ENCODE peak calls at places on chromosomes 1 and 21, in eight cellular contexts. One of them, this sample, is unnamed.

GRCh38 chr1:150165622-150166612 is 16.2 kb downstream of the PLEKHO1 start:
- DNase-seq in GM04504: no peak
- DNase-seq in SIG-M5: no peak
- DNase-seq in pancreas: no peak
- DNase-seq in sigmoid colon: no peak
- DNase-seq in adipocyte: peak; percentile 69
- DNase-seq in aorta: no peak
- DNase-seq in anterior cingulate cortex: peak; percentile 24
- DNase-seq in this sample: no peak

GRCh38 chr21:45297329-45297728 is 9.6 kb upstream of the POFUT2 start:
- DNase-seq in GM04504: no peak
- DNase-seq in aorta: no peak
- DNase-seq in sigmoid colon: peak; percentile 40
- DNase-seq in adipocyte: no peak
- DNase-seq in SIG-M5: no peak
- DNase-seq in pancreas: no peak
- DNase-seq in anterior cingulate cortex: no peak
- DNase-seq in this sample: no peak

GRCh38 chr1:193070942-193071341 is 11.5 kb downstream of the RO60 start:
- DNase-seq in anterior cingulate cortex: no peak
- DNase-seq in pancreas: no peak
- DNase-seq in adipocyte: no peak
- DNase-seq in sigmoid colon: no peak
- DNase-seq in SIG-M5: no peak
- DNase-seq in aorta: no peak
- DNase-seq in GM04504: no peak
- DNase-seq in this sample: no peak

GRCh38 chr1:170562644-170563338 is 30.8 kb downstream of the GORAB start:
- DNase-seq in sigmoid colon: peak; percentile 79
- DNase-seq in GM04504: peak; percentile 73
- DNase-seq in pancreas: peak; percentile 18
- DNase-seq in SIG-M5: no peak
- DNase-seq in anterior cingulate cortex: no peak
- DNase-seq in aorta: peak; percentile 75
- DNase-seq in adipocyte: peak; percentile 93
- DNase-seq in this sample: no peak

GRCh38 chr1:213385806-213386324 is 334.8 kb downstream of the RPS6KC1 start:
- DNase-seq in anterior cingulate cortex: no peak
- DNase-seq in adipocyte: no peak
- DNase-seq in GM04504: no peak
- DNase-seq in sigmoid colon: no peak
- DNase-seq in SIG-M5: no peak
- DNase-seq in pancreas: no peak
- DNase-seq in aorta: no peak
- DNase-seq in this sample: no peak

GRCh38 chr1:184270556-184270955 is 116.3 kb upstream of the C1orf21 start:
- DNase-seq in aorta: no peak
- DNase-seq in sigmoid colon: no peak
- DNase-seq in anterior cingulate cortex: no peak
- DNase-seq in GM04504: no peak
- DNase-seq in adipocyte: peak; percentile 28
- DNase-seq in pancreas: no peak
- DNase-seq in SIG-M5: no peak
- DNase-seq in this sample: no peak

GRCh38 chr1:20695503-20695902 is 22.3 kb downstream of the KIF17 start:
- DNase-seq in SIG-M5: no peak
- DNase-seq in adipocyte: no peak
- DNase-seq in aorta: no peak
- DNase-seq in pancreas: no peak
- DNase-seq in sigmoid colon: no peak
- DNase-seq in anterior cingulate cortex: no peak
- DNase-seq in GM04504: no peak
- DNase-seq in this sample: no peak

GRCh38 chr1:1858382-1859086 is 32.4 kb downstream of the GNB1 start:
- DNase-seq in sigmoid colon: peak; percentile 88
- DNase-seq in aorta: peak; percentile 87
- DNase-seq in pancreas: peak; percentile 57
- DNase-seq in anterior cingulate cortex: peak; percentile 38
- DNase-seq in SIG-M5: no peak
- DNase-seq in GM04504: peak; percentile 87
- DNase-seq in adipocyte: peak; percentile 93
- DNase-seq in this sample: no peak

GRCh38 chr1:207049974-207050391 is 1.0 kb downstream of the YOD1 start:
- DNase-seq in sigmoid colon: no peak
- DNase-seq in anterior cingulate cortex: peak; percentile 24
- DNase-seq in GM04504: no peak
- DNase-seq in aorta: no peak
- DNase-seq in pancreas: peak; percentile 24
- DNase-seq in adipocyte: peak; percentile 88
- DNase-seq in SIG-M5: no peak
- DNase-seq in this sample: no peak

GRCh38 chr1:234692961-234693360 is 83.0 kb upstream of the IRF2BP2 start:
- DNase-seq in aorta: no peak
- DNase-seq in pancreas: no peak
- DNase-seq in adipocyte: no peak
- DNase-seq in anterior cingulate cortex: peak; percentile 34
- DNase-seq in sigmoid colon: no peak
- DNase-seq in GM04504: no peak
- DNase-seq in SIG-M5: no peak
- DNase-seq in this sample: no peak

GRCh38 chr1:104172243-104172681 is 422.6 kb downstream of the AMY1C start:
- DNase-seq in pancreas: no peak
- DNase-seq in anterior cingulate cortex: no peak
- DNase-seq in GM04504: no peak
- DNase-seq in sigmoid colon: no peak
- DNase-seq in aorta: no peak
- DNase-seq in adipocyte: no peak
- DNase-seq in SIG-M5: no peak
- DNase-seq in this sample: no peak

GRCh38 chr1:203152158-203153034 is 23.2 kb downstream of the MYBPH start:
- DNase-seq in anterior cingulate cortex: no peak
- DNase-seq in pancreas: no peak
- DNase-seq in sigmoid colon: no peak
- DNase-seq in SIG-M5: no peak
- DNase-seq in aorta: no peak
- DNase-seq in GM04504: no peak
- DNase-seq in adipocyte: peak; percentile 29
- DNase-seq in this sample: no peak

GRCh38 chr1:224623310-224623714 is 7.2 kb downstream of the CNIH3 start:
- DNase-seq in adipocyte: no peak
- DNase-seq in sigmoid colon: no peak
- DNase-seq in anterior cingulate cortex: no peak
- DNase-seq in pancreas: no peak
- DNase-seq in aorta: no peak
- DNase-seq in GM04504: peak; percentile 42
- DNase-seq in SIG-M5: no peak
- DNase-seq in this sample: no peak

GRCh38 chr1:36223373-36223995 is 759 bp upstream of the THRAP3 start:
- DNase-seq in anterior cingulate cortex: no peak
- DNase-seq in aorta: no peak
- DNase-seq in pancreas: no peak
- DNase-seq in GM04504: peak; percentile 42
- DNase-seq in adipocyte: peak; percentile 66
- DNase-seq in SIG-M5: no peak
- DNase-seq in sigmoid colon: no peak
- DNase-seq in this sample: no peak

GRCh38 chr1:25651824-25652741 is 35.5 kb downstream of the MAN1C1 start:
- DNase-seq in sigmoid colon: peak; percentile 82
- DNase-seq in GM04504: no peak
- DNase-seq in anterior cingulate cortex: peak; percentile 78
- DNase-seq in SIG-M5: no peak
- DNase-seq in aorta: peak; percentile 71
- DNase-seq in adipocyte: no peak
- DNase-seq in pancreas: no peak
- DNase-seq in this sample: no peak

GRCh38 chr1:55559111-55559510 is 343.9 kb upstream of the USP24 start:
- DNase-seq in SIG-M5: no peak
- DNase-seq in aorta: no peak
- DNase-seq in pancreas: no peak
- DNase-seq in sigmoid colon: no peak
- DNase-seq in adipocyte: no peak
- DNase-seq in anterior cingulate cortex: no peak
- DNase-seq in GM04504: no peak
- DNase-seq in this sample: no peak

GRCh38 chr1:116360435-116361173 is 12.4 kb upstream of the ATP1A1 start:
- DNase-seq in pancreas: no peak
- DNase-seq in GM04504: no peak
- DNase-seq in anterior cingulate cortex: no peak
- DNase-seq in aorta: no peak
- DNase-seq in sigmoid colon: no peak
- DNase-seq in SIG-M5: no peak
- DNase-seq in adipocyte: no peak
- DNase-seq in this sample: no peak

GRCh38 chr1:117339866-117340357 is 27.3 kb upstream of the MAN1A2 start:
- DNase-seq in pancreas: peak; percentile 69
- DNase-seq in GM04504: peak; percentile 4
- DNase-seq in anterior cingulate cortex: peak; percentile 8
- DNase-seq in SIG-M5: no peak
- DNase-seq in adipocyte: peak; percentile 36
- DNase-seq in sigmoid colon: no peak
- DNase-seq in aorta: no peak
- DNase-seq in this sample: no peak

GRCh38 chr1:75431843-75432242 is 179.1 kb downstream of the SLC44A5 start:
- DNase-seq in sigmoid colon: no peak
- DNase-seq in GM04504: no peak
- DNase-seq in pancreas: no peak
- DNase-seq in SIG-M5: no peak
- DNase-seq in anterior cingulate cortex: no peak
- DNase-seq in adipocyte: no peak
- DNase-seq in aorta: no peak
- DNase-seq in this sample: no peak

GRCh38 chr1:40626383-40626770 is 39.1 kb downstream of the RIMS3 start:
- DNase-seq in SIG-M5: no peak
- DNase-seq in pancreas: no peak
- DNase-seq in anterior cingulate cortex: no peak
- DNase-seq in GM04504: no peak
- DNase-seq in sigmoid colon: no peak
- DNase-seq in aorta: no peak
- DNase-seq in adipocyte: no peak
- DNase-seq in this sample: no peak

GRCh38 chr21:29318354-29318753 is 19.6 kb downstream of the BACH1 start:
- DNase-seq in adipocyte: no peak
- DNase-seq in aorta: no peak
- DNase-seq in sigmoid colon: no peak
- DNase-seq in pancreas: peak; percentile 18
- DNase-seq in GM04504: no peak
- DNase-seq in anterior cingulate cortex: no peak
- DNase-seq in SIG-M5: no peak
- DNase-seq in this sample: no peak

GRCh38 chr21:29610960-29611359 is 312.2 kb downstream of the BACH1 start:
- DNase-seq in aorta: no peak
- DNase-seq in pancreas: no peak
- DNase-seq in anterior cingulate cortex: no peak
- DNase-seq in adipocyte: no peak
- DNase-seq in sigmoid colon: no peak
- DNase-seq in GM04504: no peak
- DNase-seq in SIG-M5: no peak
- DNase-seq in this sample: no peak

GRCh38 chr1:84269286-84269685 is 32.2 kb upstream of the SAMD13 start:
- DNase-seq in GM04504: no peak
- DNase-seq in pancreas: no peak
- DNase-seq in SIG-M5: no peak
- DNase-seq in sigmoid colon: no peak
- DNase-seq in adipocyte: no peak
- DNase-seq in anterior cingulate cortex: no peak
- DNase-seq in aorta: no peak
- DNase-seq in this sample: no peak

GRCh38 chr1:157269656-157270375 is 131.6 kb upstream of the ETV3 start:
- DNase-seq in SIG-M5: no peak
- DNase-seq in sigmoid colon: no peak
- DNase-seq in pancreas: no peak
- DNase-seq in aorta: no peak
- DNase-seq in GM04504: no peak
- DNase-seq in adipocyte: no peak
- DNase-seq in anterior cingulate cortex: no peak
- DNase-seq in this sample: no peak

GRCh38 chr1:226438007-226438406 is 30.1 kb upstream of the PARP1 start:
- DNase-seq in adipocyte: no peak
- DNase-seq in sigmoid colon: no peak
- DNase-seq in GM04504: no peak
- DNase-seq in aorta: no peak
- DNase-seq in anterior cingulate cortex: no peak
- DNase-seq in SIG-M5: no peak
- DNase-seq in pancreas: no peak
- DNase-seq in this sample: no peak

GRCh38 chr1:89590341-89591080 is 42.4 kb upstream of the LRRC8C start:
- DNase-seq in SIG-M5: no peak
- DNase-seq in anterior cingulate cortex: no peak
- DNase-seq in aorta: no peak
- DNase-seq in sigmoid colon: no peak
- DNase-seq in adipocyte: peak; percentile 62
- DNase-seq in GM04504: no peak
- DNase-seq in pancreas: no peak
- DNase-seq in this sample: no peak

GRCh38 chr1:154006136-154006535 is 15.6 kb downstream of the RPS27 start:
- DNase-seq in SIG-M5: no peak
- DNase-seq in anterior cingulate cortex: no peak
- DNase-seq in pancreas: no peak
- DNase-seq in sigmoid colon: no peak
- DNase-seq in aorta: no peak
- DNase-seq in adipocyte: peak; percentile 77
- DNase-seq in GM04504: no peak
- DNase-seq in this sample: no peak

GRCh38 chr1:51343624-51344023 is 13.3 kb upstream of the TTC39A start:
- DNase-seq in aorta: no peak
- DNase-seq in sigmoid colon: no peak
- DNase-seq in SIG-M5: no peak
- DNase-seq in pancreas: no peak
- DNase-seq in adipocyte: no peak
- DNase-seq in anterior cingulate cortex: no peak
- DNase-seq in GM04504: no peak
- DNase-seq in this sample: no peak

GRCh38 chr1:163570061-163570460 is 248.3 kb downstream of the NUF2 start:
- DNase-seq in sigmoid colon: no peak
- DNase-seq in SIG-M5: no peak
- DNase-seq in GM04504: no peak
- DNase-seq in pancreas: no peak
- DNase-seq in adipocyte: no peak
- DNase-seq in anterior cingulate cortex: no peak
- DNase-seq in aorta: no peak
- DNase-seq in this sample: no peak

GRCh38 chr1:5815716-5816115 is 176.5 kb downstream of the NPHP4 start:
- DNase-seq in SIG-M5: no peak
- DNase-seq in adipocyte: no peak
- DNase-seq in anterior cingulate cortex: no peak
- DNase-seq in pancreas: no peak
- DNase-seq in aorta: no peak
- DNase-seq in GM04504: no peak
- DNase-seq in sigmoid colon: no peak
- DNase-seq in this sample: no peak

GRCh38 chr21:37921091-37921490 is 4.8 kb upstream of the KCNJ6 start:
- DNase-seq in sigmoid colon: no peak
- DNase-seq in anterior cingulate cortex: no peak
- DNase-seq in SIG-M5: no peak
- DNase-seq in GM04504: no peak
- DNase-seq in pancreas: no peak
- DNase-seq in aorta: no peak
- DNase-seq in adipocyte: peak; percentile 16
- DNase-seq in this sample: no peak

GRCh38 chr1:79113836-79114235 is 107.3 kb upstream of the ADGRL4 start:
- DNase-seq in SIG-M5: no peak
- DNase-seq in GM04504: no peak
- DNase-seq in pancreas: no peak
- DNase-seq in adipocyte: no peak
- DNase-seq in sigmoid colon: no peak
- DNase-seq in aorta: no peak
- DNase-seq in anterior cingulate cortex: no peak
- DNase-seq in this sample: no peak